ENCODE peak calls at places on chromosomes 1 and 21, in seven cellular contexts. R is keratinocyte, A is H1, V is H9, G is stomach, H is ovary, O is heart left ventricle. X is an unnamed sample.

GRCh38 chr1:1527092-1527816 is 13.2 kb downstream of the TMEM240 start:
- DNase-seq in R (no peak), V (no peak), G (no peak), A (no peak), O (no peak), H (no peak), X (no peak)

GRCh38 chr1:119827010-119827409 is 15.8 kb upstream of the REG4 start:
- DNase-seq in G (no peak), A (peak; percentile 41), O (no peak), V (no peak), R (no peak), H (no peak), X (no peak)

GRCh38 chr1:183862967-183863366 is 58.0 kb downstream of the RGL1 start:
- DNase-seq in O (no peak), A (no peak), V (no peak), G (no peak), R (no peak), H (no peak), X (no peak)

GRCh38 chr1:22406722-22407495 is 44.7 kb upstream of the ZBTB40 start:
- DNase-seq in H (no peak), R (no peak), O (no peak), A (no peak), G (no peak), V (no peak), X (no peak)

GRCh38 chr1:62259551-62259950 is 59.7 kb downstream of the KANK4 start:
- DNase-seq in G (no peak), H (no peak), V (no peak), O (no peak), R (no peak), A (no peak), X (no peak)

GRCh38 chr1:70420320-70420719 is 9.3 kb downstream of the CTH start:
- DNase-seq in A (peak; percentile 46), R (no peak), O (no peak), G (no peak), V (no peak), H (no peak), X (no peak)

GRCh38 chr1:100699744-100700143 is 19.8 kb upstream of the VCAM1 start:
- DNase-seq in A (no peak), G (no peak), R (no peak), H (no peak), V (no peak), O (no peak), X (no peak)

GRCh38 chr21:21051109-21052055 is 53.2 kb downstream of the NCAM2 start:
- DNase-seq in O (no peak), A (no peak), R (no peak), V (no peak), H (no peak), G (no peak), X (no peak)

GRCh38 chr1:94325379-94326302 is 88.3 kb upstream of the ARHGAP29 start:
- DNase-seq in G (no peak), A (no peak), V (no peak), H (no peak), R (peak; percentile 88), O (peak; percentile 63), X (no peak)

GRCh38 chr1:154433161-154433681 is 28.1 kb downstream of the IL6R start:
- DNase-seq in R (peak; percentile 99), G (no peak), H (no peak), A (no peak), V (no peak), O (no peak), X (no peak)

GRCh38 chr1:21311016-21311415 is 20.8 kb upstream of the ECE1 start:
- DNase-seq in V (no peak), H (no peak), O (no peak), A (no peak), G (no peak), R (no peak), X (no peak)

GRCh38 chr1:40646385-40646784 is 19.1 kb downstream of the RIMS3 start:
- DNase-seq in A (no peak), G (no peak), R (no peak), O (no peak), H (no peak), V (no peak), X (no peak)

GRCh38 chr1:83857108-83857507 is 141.8 kb downstream of the TTLL7 start:
- DNase-seq in G (no peak), O (no peak), V (no peak), H (no peak), R (no peak), A (no peak), X (no peak)

GRCh38 chr1:110309768-110310167 is 29.4 kb upstream of the RBM15 start:
- DNase-seq in O (no peak), G (no peak), A (no peak), H (no peak), V (no peak), R (no peak), X (no peak)

GRCh38 chr1:154595621-154596020 is 12.4 kb downstream of the ADAR start:
- DNase-seq in A (no peak), O (no peak), V (no peak), H (no peak), R (no peak), G (no peak), X (no peak)

GRCh38 chr1:166514067-166514466 is 325.2 kb upstream of the POGK start:
- DNase-seq in H (no peak), G (no peak), R (no peak), A (no peak), V (no peak), O (no peak), X (no peak)

GRCh38 chr1:248906741-248907661 is 966 bp downstream of the PGBD2 start:
- DNase-seq in O (no peak), G (no peak), R (no peak), H (no peak), A (no peak), V (no peak), X (no peak)

GRCh38 chr1:174877208-174877673 is 122.5 kb upstream of the CACYBP start:
- DNase-seq in G (peak; percentile 43), O (peak; percentile 10), R (no peak), V (no peak), H (no peak), A (no peak), X (no peak)

DNA sequence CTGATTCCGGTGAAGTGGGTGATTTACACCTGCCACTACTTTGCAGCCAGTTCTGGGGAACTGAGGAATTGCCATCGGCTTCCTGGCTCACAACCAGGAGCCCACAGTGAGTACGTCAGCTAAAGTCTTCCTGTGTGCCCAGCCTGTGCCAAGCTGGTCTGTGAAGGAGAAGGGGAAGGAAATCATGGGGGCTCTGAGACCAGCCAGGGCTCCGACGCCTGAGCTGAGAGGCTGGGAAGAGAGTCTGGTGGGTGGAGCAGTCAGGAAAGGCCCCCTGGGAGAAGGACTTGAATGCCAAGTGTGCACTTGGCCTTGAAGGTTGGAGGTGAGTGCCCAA is 1.2 kb downstream of the LURAP1 start:
- DNase-seq in O (no peak), H (no peak), V (no peak), A (no peak), R (no peak), G (no peak), X (no peak)
- H3K27ac ChIP-seq in O (peak overlapping the region; percentile 38), H (peak overlapping the region; percentile 79), V (no peak overlapping the region), A (no peak overlapping the region), R (peak overlapping the region; percentile 51), G (peak overlapping the region; percentile 80), X (no peak overlapping the region)

DNA sequence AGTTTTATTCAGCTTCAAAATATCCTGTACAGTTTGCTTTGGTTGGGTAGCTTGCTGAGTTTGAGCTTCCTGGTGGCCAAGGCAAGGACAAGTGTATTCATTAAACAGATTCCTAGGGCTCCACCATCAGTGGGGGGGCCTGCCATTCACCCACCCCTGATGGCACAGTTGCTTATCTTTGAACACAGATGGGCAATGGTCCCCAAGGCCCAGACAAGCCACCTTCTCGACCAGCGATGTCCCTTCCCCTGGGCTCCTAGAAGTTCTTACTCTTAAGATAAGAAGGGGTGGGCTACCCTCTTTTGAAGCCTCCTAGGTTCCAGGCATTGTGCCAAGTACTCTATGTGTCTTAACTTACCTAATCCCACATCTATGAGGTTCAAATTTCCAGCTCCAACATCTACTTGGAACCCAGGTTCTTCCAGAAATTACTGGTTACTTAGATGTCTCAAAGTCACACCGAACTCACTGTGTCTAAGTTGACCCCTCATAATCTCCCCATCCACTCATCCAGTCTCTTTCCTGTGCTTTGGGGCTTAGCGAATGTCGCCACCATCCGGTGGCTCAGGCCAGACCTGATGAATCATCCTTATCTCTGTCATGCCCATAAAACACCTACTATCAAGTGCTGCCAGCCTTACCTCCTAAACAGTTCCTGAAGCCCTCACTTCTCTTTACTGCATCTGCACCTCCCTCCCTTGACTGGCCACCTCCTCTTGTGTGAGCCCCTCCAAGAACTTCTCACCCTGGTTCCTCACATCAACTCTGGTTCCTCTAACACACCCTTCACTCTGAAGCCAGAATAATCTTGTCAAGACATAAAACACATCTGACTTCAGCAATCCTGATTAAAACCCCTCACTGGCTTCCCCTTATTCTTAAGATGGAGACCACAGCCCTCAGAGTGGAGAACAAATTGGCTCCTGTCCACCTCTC is 50.1 kb downstream of the KLHDC7A start:
- DNase-seq in O (no peak), G (no peak), V (peak; percentile 55), R (no peak), A (peak; percentile 48), H (no peak), X (no peak)
- TF ChIP-seq CTCF in O (no peak), G (no peak), V (peak; percentile 71), R (peak; percentile 37), A (peak; percentile 52), H (no peak), X (no peak)

GRCh38 chr21:44418108-44418875 is 37.0 kb upstream of the LRRC3 start:
- DNase-seq in R (no peak), H (no peak), V (no peak), O (no peak), A (no peak), G (no peak), X (no peak)

GRCh38 chr21:44416193-44416592 is 39.1 kb upstream of the LRRC3 start:
- DNase-seq in O (no peak), A (no peak), V (no peak), H (no peak), R (no peak), G (no peak), X (no peak)

GRCh38 chr21:44420416-44421205 is 34.7 kb upstream of the LRRC3 start:
- DNase-seq in H (no peak), O (no peak), G (no peak), V (no peak), A (no peak), R (no peak), X (no peak)

GRCh38 chr21:44419679-44420078 is 35.6 kb upstream of the LRRC3 start:
- DNase-seq in R (no peak), O (no peak), A (no peak), V (no peak), H (no peak), G (no peak), X (no peak)

GRCh38 chr21:44418876-44419230 is 36.5 kb upstream of the LRRC3 start:
- DNase-seq in V (no peak), R (no peak), G (no peak), A (no peak), H (no peak), O (no peak), X (no peak)
- H3K9me3 ChIP-seq in V (peaks cover 3% of the 10 kb centered on the region), R (peaks cover 26% of the 10 kb centered on the region), G (no peaks in the 10 kb centered on the region), A (peaks cover 21% of the 10 kb centered on the region), H (no peaks in the 10 kb centered on the region), O (no peaks in the 10 kb centered on the region), X (no peaks in the 10 kb centered on the region)

GRCh38 chr1:226937940-226938725 is 2.0 kb upstream of the COQ8A start:
- DNase-seq in V (no peak), G (no peak), O (no peak), R (no peak), A (no peak), H (no peak), X (no peak)
- H3K27ac ChIP-seq in V (no peak overlapping the region), G (peak overlapping the region; percentile 99), O (peak overlapping the region; percentile 93), R (no peak overlapping the region), A (no peak overlapping the region), H (peak overlapping the region; percentile 99), X (no peak overlapping the region)